ENCODE peak calls at places on chromosomes 7 and 10, in six cellular contexts. A is A549, O is BJ, M is GM13976, E is lower leg skin, C is brain microvascular endothelial cell. W is an unnamed sample.

GRCh38 chr10:44809652-44810051 is 101.5 kb upstream of the TMEM72 start:
- DNase-seq in E (no peak), A (no peak), M (no peak), O (no peak), C (no peak), W (no peak)

GRCh38 chr7:98079891-98080653 is 26.6 kb upstream of the LMTK2 start:
- DNase-seq in O (no peak), A (no peak), E (peak; percentile 48), C (no peak), M (no peak), W (no peak)

GRCh38 chr7:103887853-103888602 is 101.4 kb downstream of the RELN start:
- DNase-seq in A (no peak), O (peak; percentile 4), M (no peak), E (no peak), C (no peak), W (no peak)

GRCh38 chr7:21850531-21851285 is 95.0 kb downstream of the CDCA7L start:
- DNase-seq in M (no peak), O (peak; percentile 20), A (no peak), E (no peak), C (peak; percentile 86), W (no peak)

GRCh38 chr10:73251683-73252444 is 580 bp downstream of the MRPS16 start:
- DNase-seq in E (no peak), C (no peak), A (peak; percentile 36), O (no peak), M (no peak), W (no peak)

GRCh38 chr7:101163281-101164070 is 1.9 kb downstream of the VGF start:
- DNase-seq in C (no peak), M (peak; percentile 63), O (no peak), E (no peak), A (no peak), W (no peak)

GRCh38 chr7:118350260-118350659 is 125.8 kb downstream of the ANKRD7 start:
- DNase-seq in O (no peak), A (no peak), C (no peak), E (no peak), M (no peak), W (no peak)

GRCh38 chr7:142460402-142461117 is 202.7 kb upstream of the PRSS58 start:
- DNase-seq in A (no peak), O (no peak), C (no peak), E (no peak), M (no peak), W (no peak)

GRCh38 chr7:53596230-53596629 is 560.8 kb downstream of the POM121L12 start:
- DNase-seq in A (no peak), M (no peak), C (no peak), O (no peak), E (no peak), W (no peak)

GRCh38 chr7:33849004-33849403 is 56.3 kb upstream of the BMPER start:
- DNase-seq in A (no peak), M (no peak), C (no peak), O (no peak), E (no peak), W (no peak)

GRCh38 chr7:34034728-34035127 is 129.4 kb downstream of the BMPER start:
- DNase-seq in C (no peak), E (no peak), A (no peak), O (no peak), M (no peak), W (no peak)

GRCh38 chr10:24344695-24345473 is 135.9 kb downstream of the KIAA1217 start:
- DNase-seq in E (no peak), C (no peak), O (no peak), A (no peak), M (no peak), W (no peak)

GRCh38 chr7:46658281-46658680 is 737.2 kb upstream of the IGFBP3 start:
- DNase-seq in O (no peak), A (no peak), E (no peak), M (no peak), C (no peak), W (no peak)

GRCh38 chr7:85475071-85475470 is 288.2 kb upstream of the SEMA3D start:
- DNase-seq in C (no peak), M (no peak), E (no peak), A (no peak), O (no peak), W (no peak)

GRCh38 chr7:100818825-100819224 is 8.5 kb downstream of the EPHB4 start:
- DNase-seq in E (no peak), C (no peak), O (no peak), M (no peak), A (no peak), W (no peak)

GRCh38 chr10:48480397-48481374 is 124.2 kb downstream of the ARHGAP22 start:
- DNase-seq in E (peak; percentile 79), O (no peak), M (no peak), A (no peak), C (no peak), W (no peak)

GRCh38 chr10:42476101-42476500 is 162.3 kb downstream of the ZNF33B start:
- DNase-seq in A (no peak), C (no peak), M (no peak), O (no peak), E (no peak), W (no peak)

GRCh38 chr7:25255603-25256320 is 27.5 kb upstream of the NPVF start:
- DNase-seq in C (no peak), M (no peak), A (no peak), O (no peak), E (no peak), W (no peak)

GRCh38 chr10:11893749-11894278 is 70.7 kb downstream of the PROSER2 start:
- DNase-seq in C (no peak), O (no peak), E (no peak), A (no peak), M (no peak), W (no peak)

GRCh38 chr7:142964502-142965246 is 2.5 kb upstream of the KEL start:
- DNase-seq in C (peak; percentile 16), O (no peak), E (no peak), M (no peak), A (no peak), W (no peak)

GRCh38 chr7:98921608-98922372 is 43.5 kb downstream of the TRRAP start:
- DNase-seq in M (no peak), O (no peak), E (peak; percentile 60), C (no peak), A (no peak), W (no peak)

GRCh38 chr7:46567858-46568257 is 646.8 kb upstream of the IGFBP3 start:
- DNase-seq in C (no peak), E (no peak), M (no peak), A (no peak), O (no peak), W (no peak)

GRCh38 chr7:18081617-18082016 is 54.0 kb upstream of the PRPS1L1 start:
- DNase-seq in E (no peak), M (no peak), A (no peak), C (no peak), O (no peak), W (no peak)

GRCh38 chr7:18087687-18088078 is 60.0 kb upstream of the PRPS1L1 start:
- DNase-seq in O (no peak), C (no peak), A (no peak), E (no peak), M (peak; percentile 8), W (no peak)

GRCh38 chr7:18087031-18087686 is 59.5 kb upstream of the PRPS1L1 start:
- DNase-seq in C (no peak), O (no peak), M (peak; percentile 35), E (no peak), A (peak; percentile 13), W (no peak)

GRCh38 chr7:18082169-18082568 is 54.5 kb upstream of the PRPS1L1 start:
- DNase-seq in O (no peak), M (no peak), E (no peak), A (no peak), C (no peak), W (no peak)

DNA sequence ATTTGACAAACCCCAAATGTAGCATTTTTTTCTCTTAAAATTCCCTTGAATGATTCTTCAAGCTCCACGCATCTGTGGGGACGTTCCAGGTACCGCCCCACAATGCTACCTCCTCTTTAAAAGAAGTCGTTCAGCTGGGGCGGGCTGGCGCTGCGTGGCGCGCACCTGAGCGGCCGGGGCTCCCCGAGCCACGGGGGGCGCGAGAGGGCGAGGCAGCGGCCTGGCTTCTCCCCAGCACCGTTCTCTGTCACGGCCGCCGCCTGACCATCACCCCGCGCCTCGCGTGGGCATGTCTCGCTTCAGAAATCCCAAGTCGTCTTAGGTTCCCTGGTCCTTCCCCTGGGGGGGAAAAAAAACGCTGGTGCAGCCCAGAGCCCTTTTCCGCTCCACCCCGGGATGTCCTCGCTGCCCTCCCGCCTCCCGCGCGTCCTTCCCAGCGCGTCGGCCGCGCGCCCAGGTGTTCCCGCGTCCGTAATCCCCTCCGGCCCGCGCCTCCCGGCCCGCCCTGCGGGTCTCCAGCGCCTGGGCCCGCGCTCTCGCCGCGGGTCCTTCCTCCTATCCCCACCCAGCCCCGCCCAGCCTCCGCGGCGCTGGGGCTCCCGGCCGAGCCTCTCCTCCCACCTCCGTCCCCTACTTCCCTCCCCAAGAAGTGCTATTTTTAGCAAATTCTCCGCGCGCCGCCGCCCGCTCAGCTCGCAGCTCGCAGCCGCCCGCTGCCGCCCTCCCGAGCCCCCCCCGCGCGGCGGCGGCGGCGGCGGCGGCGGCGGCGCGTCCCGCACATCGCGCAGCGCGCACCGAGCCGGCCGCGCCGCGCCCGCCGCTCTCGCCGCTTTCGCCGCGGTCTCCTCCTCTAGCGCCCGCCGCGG is 58.8 kb upstream of the PRPS1L1 start:
- DNase-seq in E (no peak), M (peak; percentile 39), C (no peak), A (peak; percentile 18), O (no peak), W (no peak)
- TF ChIP-seq CTCF in E (no peak), M (no peak), C (no peak), A (no peak), O (no peak), W (no peak)

GRCh38 chr10:35916791-35917190 is 274.7 kb upstream of the FZD8 start:
- DNase-seq in M (no peak), A (no peak), O (no peak), E (no peak), C (no peak), W (no peak)
- TF ChIP-seq CTCF in M (no peak), A (no peak), O (peak; percentile 70), E (no peak), C (peak; percentile 46), W (no peak)

DNA sequence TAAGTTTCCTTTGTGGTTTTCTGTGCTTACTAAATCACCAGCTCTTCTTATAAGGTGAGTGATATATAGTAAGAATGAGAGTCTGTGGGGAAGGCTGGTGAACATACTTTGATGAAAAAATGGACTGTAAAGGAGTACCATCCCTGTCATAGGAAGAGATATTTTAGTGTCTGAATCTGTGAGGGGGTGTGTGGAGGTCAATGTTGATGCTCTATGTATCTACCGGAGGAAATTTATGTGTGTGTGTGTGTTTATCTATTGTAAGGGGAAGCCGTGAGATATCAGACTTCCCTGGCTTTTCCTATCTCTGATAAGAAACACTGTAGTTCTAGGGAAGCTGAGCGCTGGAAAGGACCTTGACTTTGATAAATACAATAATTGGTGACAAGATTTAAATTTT is 179.0 kb downstream of the PCDH15 start:
- DNase-seq in A (no peak), M (no peak), C (no peak), E (no peak), O (no peak), W (no peak)
- TF ChIP-seq CTCF in A (no peak), M (no peak), C (no peak), E (no peak), O (no peak), W (no peak)

DNA sequence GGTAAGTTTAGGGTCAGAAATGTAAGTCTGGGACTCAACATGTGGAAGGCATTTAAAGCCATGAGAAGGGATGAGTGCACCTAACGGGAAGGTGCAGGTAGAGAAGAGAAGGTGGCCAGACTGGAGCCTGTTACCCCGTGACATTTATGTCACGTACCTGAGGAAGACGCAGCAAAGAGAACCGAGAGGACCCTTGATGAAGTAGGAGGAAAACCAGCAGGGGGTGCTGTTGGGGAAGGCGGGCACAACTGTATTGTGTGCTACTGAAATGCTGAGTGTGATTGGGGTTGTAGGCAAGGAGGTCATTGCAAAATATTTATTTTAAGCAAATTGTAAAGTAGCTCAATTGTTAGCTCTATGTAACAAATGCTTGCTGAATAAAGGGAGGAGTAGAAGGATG is 338.2 kb upstream of the PRKCQ start:
- DNase-seq in M (peak; percentile 29), C (peak; percentile 8), A (no peak), O (no peak), E (no peak), W (no peak)
- TF ChIP-seq CTCF in M (peak; percentile 50), C (peak; percentile 77), A (peak; percentile 28), O (peak; percentile 47), E (no peak), W (peak; percentile 12)